ENCODE peak calls at places on chromosomes 13 and 19, in five cellular contexts. P, J, H, S and O are unnamed samples.

GRCh38 chr13:71758823-71759222 is 108.2 kb downstream of the DACH1 start:
- DNase-seq in H (no peak), S (no peak), P (no peak), J (no peak), O (no peak)

GRCh38 chr19:29617336-29618266 is 11.5 kb downstream of the POP4 start:
- DNase-seq in J (no peak), P (no peak), H (no peak), S (no peak), O (peak)

GRCh38 chr19:7575426-7576040 is 20.1 kb upstream of the CAMSAP3 start:
- DNase-seq in H (no peak), S (peak), P (no peak), J (no peak), O (no peak)

GRCh38 chr19:39166571-39167391 is 30.0 kb upstream of the NCCRP1 start:
- DNase-seq in P (no peak), H (no peak), S (no peak), J (no peak), O (peak)

GRCh38 chr13:41268764-41269163 is 5.4 kb upstream of the MTRF1 start:
- DNase-seq in J (no peak), H (no peak), P (no peak), S (peak), O (no peak)

GRCh38 chr13:19185086-19185864 is 3.7 kb upstream of the TUBA3C start:
- DNase-seq in H (no peak), J (no peak), P (no peak), S (no peak), O (no peak)

GRCh38 chr19:679418-680286 is 3.5 kb downstream of the FSTL3 start:
- DNase-seq in H (no peak), S (peak), P (peak), J (no peak), O (peak)

GRCh38 chr19:28731113-28731512 is 481.8 kb downstream of the UQCRFS1 start:
- DNase-seq in H (no peak), P (no peak), J (no peak), S (no peak), O (no peak)

GRCh38 chr13:42334329-42334706 is 62.4 kb downstream of the AKAP11 start:
- DNase-seq in J (no peak), H (no peak), P (no peak), S (no peak), O (peak)

GRCh38 chr19:15264933-15265206 is 32.6 kb upstream of the EPHX3 start:
- DNase-seq in S (no peak), P (no peak), H (no peak), J (no peak), O (no peak)

GRCh38 chr19:39182174-39182505 is 14.6 kb upstream of the NCCRP1 start:
- DNase-seq in S (no peak), H (no peak), P (no peak), J (no peak), O (no peak)

GRCh38 chr13:98889419-98890079 is 88.3 kb downstream of the DOCK9 start:
- DNase-seq in P (no peak), J (no peak), S (no peak), H (no peak), O (no peak)

GRCh38 chr13:97122381-97122996 is 99.6 kb upstream of the MBNL2 start:
- DNase-seq in S (no peak), H (no peak), P (no peak), J (no peak), O (no peak)